ENCODE peak calls at places on chromosome X, in five cellular contexts. Q is cardiac muscle cell, B is adrenal gland, I is psoas muscle, V is mammary epithelial cell. F is an unnamed sample.
A peak's percentile ranks its signal among the peaks of the same experiment; 100 is the strongest.

GRCh38 chrX:129522184-129523059 is 868 bp downstream of the SMARCA1 start:
- DNase-seq in Q (peak; percentile 67), B (peak; percentile 62), I (peak; percentile 68), V (peak; percentile 56), F (no peak)

GRCh38 chrX:31209005-31209612 is 137.3 kb upstream of the FTHL17 start:
- DNase-seq in Q (no peak), B (no peak), I (no peak), V (peak; percentile 44), F (no peak)

GRCh38 chrX:94435799-94436198 is 761.8 kb downstream of the FAM133A start:
- DNase-seq in Q (no peak), B (no peak), I (no peak), V (peak; percentile 65), F (no peak)

GRCh38 chrX:150683536-150684146 is 9.6 kb upstream of the MTMR1 start:
- DNase-seq in Q (peak; percentile 58), B (no peak), I (no peak), V (peak; percentile 27), F (no peak)

GRCh38 chrX:7120578-7121219 is 26.8 kb upstream of the STS start:
- DNase-seq in Q (peak; percentile 36), B (no peak), I (no peak), V (peak; percentile 4), F (no peak)

GRCh38 chrX:19539665-19540064 is 24.4 kb upstream of the MAP3K15 start:
- DNase-seq in Q (no peak), B (peak; percentile 28), I (no peak), V (no peak), F (no peak)

GRCh38 chrX:123731258-123731986 is 1.4 kb downstream of the THOC2 start:
- DNase-seq in Q (peak; percentile 54), B (no peak), I (no peak), V (no peak), F (no peak)

GRCh38 chrX:48786341-48786800 is at the start of gene GATA1:
- DNase-seq in Q (no peak), B (no peak), I (no peak), V (no peak), F (no peak)

GRCh38 chrX:84340981-84341380 is 153.0 kb upstream of the RPS6KA6 start:
- DNase-seq in Q (peak; percentile 3), B (no peak), I (no peak), V (peak; percentile 21), F (no peak)

GRCh38 chrX:49848275-49848674 is 19.2 kb downstream of the PAGE4 start:
- DNase-seq in Q (no peak), B (no peak), I (no peak), V (no peak), F (no peak)

GRCh38 chrX:30373951-30374350 is 64.8 kb upstream of the NR0B1 start:
- DNase-seq in Q (no peak), B (no peak), I (no peak), V (no peak), F (no peak)

GRCh38 chrX:132266583-132267355 is 47.5 kb upstream of the RAP2C start:
- DNase-seq in Q (peak; percentile 34), B (no peak), I (no peak), V (peak; percentile 17), F (no peak)

GRCh38 chrX:68355629-68355920 is 77.7 kb downstream of the OPHN1 start:
- DNase-seq in Q (no peak), B (no peak), I (no peak), V (peak; percentile 2), F (no peak)

GRCh38 chrX:11504234-11504633 is 161.5 kb downstream of the ARHGAP6 start:
- DNase-seq in Q (no peak), B (no peak), I (no peak), V (no peak), F (no peak)

GRCh38 chrX:3161686-3162085 is 120.4 kb downstream of the ARSF start:
- DNase-seq in Q (peak; percentile 3), B (no peak), I (no peak), V (no peak), F (no peak)

GRCh38 chrX:8668797-8669196 is 63.1 kb downstream of the ANOS1 start:
- DNase-seq in Q (no peak), B (no peak), I (peak; percentile 67), V (no peak), F (no peak)

GRCh38 chrX:38768079-38768478 is 33.2 kb upstream of the MID1IP1 start:
- DNase-seq in Q (peak; percentile 48), B (no peak), I (no peak), V (peak; percentile 6), F (no peak)

GRCh38 chrX:52217494-52218160 is 32.9 kb downstream of the MAGED4 start:
- DNase-seq in Q (no peak), B (no peak), I (no peak), V (no peak), F (no peak)

GRCh38 chrX:32483534-32484136 is 727.7 kb downstream of the DMD start:
- DNase-seq in Q (no peak), B (no peak), I (no peak), V (no peak), F (no peak)

GRCh38 chrX:103585421-103586313 is at the start of gene TCEAL4:
- DNase-seq in Q (peak; percentile 63), B (peak; percentile 65), I (peak; percentile 75), V (peak; percentile 13), F (no peak)

GRCh38 chrX:2767631-2768455 is 16.0 kb downstream of the XG start:
- DNase-seq in Q (peak; percentile 57), B (peak; percentile 66), I (peak; percentile 65), V (peak; percentile 28), F (no peak)

GRCh38 chrX:41066391-41066790 is 18.9 kb upstream of the USP9X start:
- DNase-seq in Q (no peak), B (no peak), I (no peak), V (peak; percentile 70), F (no peak)

GRCh38 chrX:14697453-14697852 is 168.1 kb downstream of the GLRA2 start:
- DNase-seq in Q (peak; percentile 7), B (peak; percentile 53), I (no peak), V (peak; percentile 21), F (no peak)

GRCh38 chrX:111035256-111035655 is 60.7 kb upstream of the PAK3 start:
- DNase-seq in Q (no peak), B (no peak), I (no peak), V (no peak), F (no peak)

GRCh38 chrX:149021164-149021563 is 483.9 kb downstream of the IDS start:
- DNase-seq in Q (no peak), B (no peak), I (no peak), V (no peak), F (no peak)

GRCh38 chrX:24125028-24125612 is 24.4 kb upstream of the ZFX start:
- DNase-seq in Q (no peak), B (no peak), I (no peak), V (no peak), F (no peak)

GRCh38 chrX:54494970-54495813 is 842 bp downstream of the FGD1 start:
- DNase-seq in Q (peak; percentile 34), B (peak; percentile 37), I (no peak), V (peak; percentile 17), F (no peak)

GRCh38 chrX:5399403-5399802 is 829.3 kb downstream of the NLGN4X start:
- DNase-seq in Q (no peak), B (no peak), I (peak; percentile 54), V (no peak), F (no peak)

GRCh38 chrX:19857131-19857530 is 30.3 kb downstream of the SH3KBP1 start:
- DNase-seq in Q (no peak), B (no peak), I (no peak), V (no peak), F (no peak)

DNA sequence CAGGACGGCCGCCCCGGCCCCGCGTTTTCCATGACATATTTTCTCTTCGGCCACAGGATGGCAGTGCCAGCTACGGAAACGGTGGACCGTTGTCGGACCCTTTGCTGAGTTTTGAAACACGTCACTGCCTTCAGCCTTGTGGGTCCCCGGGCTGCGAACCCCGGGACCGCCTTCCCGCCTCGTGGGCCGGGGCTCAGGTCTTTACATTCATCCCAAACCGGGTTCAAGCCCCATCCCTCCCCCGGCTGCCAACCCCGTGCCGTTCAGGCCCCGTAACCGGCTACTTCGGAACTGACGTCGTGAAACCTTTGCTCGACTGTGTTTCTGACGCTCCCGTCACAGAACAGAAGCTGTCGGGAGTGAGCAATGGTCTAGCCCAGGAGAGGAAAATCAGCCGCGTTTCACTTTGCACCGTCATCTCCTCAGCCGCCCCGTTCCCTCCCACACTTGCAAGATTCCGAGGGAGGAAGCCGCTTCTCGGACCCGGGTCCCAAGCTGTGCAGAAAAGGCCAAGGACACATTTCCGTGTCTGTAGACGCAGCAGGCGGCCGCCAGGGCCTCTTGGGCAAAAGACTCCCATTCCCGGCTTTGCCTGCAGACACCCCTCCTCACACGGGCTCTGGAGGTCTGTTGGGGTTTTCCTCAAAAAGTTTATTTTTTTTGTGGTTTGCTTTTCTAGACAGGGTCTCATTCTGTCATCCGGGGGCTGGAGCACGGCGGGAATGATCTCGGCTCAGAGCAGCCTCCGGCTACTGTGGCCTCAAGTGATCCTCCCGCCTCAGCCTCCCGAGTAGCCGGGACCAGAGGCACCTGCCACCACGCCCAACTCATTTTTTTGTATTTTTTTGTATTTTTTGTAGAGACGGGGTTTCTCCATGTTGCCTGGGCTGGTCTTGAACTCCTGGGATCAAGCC is 41.4 kb upstream of the PPP2R3B start:
- DNase-seq in Q (no peak), B (no peak), I (peak; percentile 30), V (no peak), F (no peak)
- TF ChIP-seq CTCF in Q (no peak), B (no peak), I (no peak), V (no peak), F (no peak)

GRCh38 chrX:12951590-12951965 is 23.3 kb upstream of the TMSB4X start:
- DNase-seq in Q (no peak), B (no peak), I (no peak), V (no peak), F (no peak)
- H3K4me1 ChIP-seq in Q (no peaks in the 10 kb centered on the region), B (no peaks in the 10 kb centered on the region), I (peaks cover 5% of the 10 kb centered on the region), V (peaks cover 21% of the 10 kb centered on the region), F (peaks cover 83% of the 10 kb centered on the region)

GRCh38 chrX:119389214-119389613 is 9.9 kb upstream of the SLC25A43 start:
- DNase-seq in Q (no peak), B (no peak), I (no peak), V (no peak), F (no peak)

GRCh38 chrX:119391279-119391678 is 7.9 kb upstream of the SLC25A43 start:
- DNase-seq in Q (peak; percentile 55), B (no peak), I (no peak), V (peak; percentile 16), F (peak; percentile 10)

GRCh38 chrX:119393144-119393543 is 6.0 kb upstream of the SLC25A43 start:
- DNase-seq in Q (no peak), B (no peak), I (no peak), V (no peak), F (no peak)

DNA sequence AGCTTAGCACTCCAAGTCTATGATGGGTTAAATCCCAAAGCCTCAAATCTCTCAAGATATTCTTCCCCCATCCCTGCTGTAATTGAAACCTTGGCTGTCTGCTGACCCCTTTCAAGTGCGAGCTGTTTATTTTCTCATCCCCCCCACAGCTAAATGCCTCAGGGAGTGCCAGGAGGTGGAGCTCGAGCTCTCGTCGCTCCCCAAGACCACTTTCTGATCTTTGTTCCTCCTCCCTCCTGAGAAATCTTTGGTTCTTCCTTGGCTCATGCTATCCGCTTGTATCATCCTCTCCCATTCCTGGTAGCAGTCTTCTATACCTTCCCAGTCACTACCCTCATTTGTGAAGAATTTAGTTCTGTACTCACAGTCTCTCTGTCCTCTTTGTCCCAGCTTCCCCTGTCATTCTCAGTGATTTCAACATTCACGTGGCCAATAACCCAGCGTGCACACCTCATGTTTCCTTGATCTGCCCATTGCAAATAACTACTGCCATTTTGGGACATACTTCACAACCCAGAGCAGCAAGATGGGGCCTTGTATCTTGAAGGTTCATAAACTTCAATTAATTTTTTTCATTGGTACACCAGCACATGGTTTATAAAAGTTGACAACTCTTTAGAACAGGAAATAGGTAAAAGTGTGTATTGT is 9.2 kb upstream of the SLC25A43 start:
- DNase-seq in Q (no peak), B (no peak), I (no peak), V (no peak), F (no peak)
- H3K4me3 ChIP-seq in Q (no peak overlapping the region), B (no peak overlapping the region), I (no peak overlapping the region), V (no peak overlapping the region), F (no peak overlapping the region)

GRCh38 chrX:10326578-10326977 is 169.8 kb downstream of the CLCN4 start:
- DNase-seq in Q (peak; percentile 69), B (no peak), I (no peak), V (no peak), F (no peak)
- TF ChIP-seq CTCF in Q (peak; percentile 41), B (no peak), I (peak; percentile 31), V (no peak), F (no peak)